ENCODE peak calls at places on chromosomes 12 and 14, in five cellular contexts. P is SW480; K is NCI-H1436 treated with DMSO at 0.1 percent for 48 hours; O is D341Med; A is activated naive CD8-positive, alpha-beta T cell treated with anti-CD3 and anti-CD28 coated beads, Interleukin-2, amount 50 U/mL, for 24 hours. X is an unnamed sample.

GRCh38 chr12:39033789-39034188 is 128.4 kb upstream of the CPNE8 start:
- DNase-seq in P (no peak), K (no peak), O (no peak), A (no peak), X (no peak)

GRCh38 chr12:108333898-108334699 is 5.0 kb downstream of the CMKLR1 start:
- DNase-seq in P (no peak), K (no peak), O (no peak), A (no peak), X (no peak)

GRCh38 chr12:55703976-55704761 is 3.5 kb downstream of the ITGA7 start:
- DNase-seq in P (no peak), K (no peak), O (no peak), A (no peak), X (no peak)

GRCh38 chr12:14384783-14385638 is 19.5 kb downstream of the ATF7IP start:
- DNase-seq in P (peak; percentile 70), K (peak; percentile 51), O (peak; percentile 72), A (peak; percentile 46), X (peak; percentile 41)

GRCh38 chr12:132717011-132717410 is 6.4 kb downstream of the PGAM5 start:
- DNase-seq in P (no peak), K (no peak), O (peak; percentile 25), A (no peak), X (no peak)

GRCh38 chr14:105944632-105945610 is 418.5 kb downstream of the TMEM121 start:
- DNase-seq in P (peak; percentile 79), K (no peak), O (peak; percentile 52), A (peak; percentile 88), X (no peak)

GRCh38 chr12:50790081-50790480 is 26.2 kb downstream of the ATF1 start:
- DNase-seq in P (no peak), K (no peak), O (no peak), A (no peak), X (no peak)

GRCh38 chr12:55619352-55620138 is 17.1 kb upstream of the OR10P1 start:
- DNase-seq in P (peak; percentile 89), K (peak; percentile 21), O (peak; percentile 65), A (peak; percentile 44), X (peak; percentile 72)

GRCh38 chr14:97705107-97705506 is 907.9 kb downstream of the VRK1 start:
- DNase-seq in P (no peak), K (no peak), O (no peak), A (no peak), X (no peak)

GRCh38 chr12:104282109-104282508 is 21.4 kb upstream of the EID3 start:
- DNase-seq in P (no peak), K (no peak), O (no peak), A (no peak), X (no peak)

GRCh38 chr14:62691613-62692489 is 353.4 kb downstream of the KCNH5 start:
- DNase-seq in P (peak; percentile 90), K (peak; percentile 81), O (no peak), A (no peak), X (peak; percentile 33)

GRCh38 chr14:60637490-60638452 is 11.5 kb downstream of the SIX1 start:
- DNase-seq in P (no peak), K (no peak), O (no peak), A (no peak), X (no peak)

GRCh38 chr14:104137297-104138097 is 890 bp upstream of the KIF26A start:
- DNase-seq in P (peak; percentile 82), K (no peak), O (peak; percentile 91), A (peak; percentile 82), X (peak; percentile 74)

GRCh38 chr14:32468955-32469354 is 139.9 kb downstream of the AKAP6 start:
- DNase-seq in P (peak; percentile 2), K (no peak), O (no peak), A (no peak), X (peak; percentile 41)

GRCh38 chr14:77116194-77116817 is 18.2 kb downstream of the CIPC start:
- DNase-seq in P (no peak), K (no peak), O (no peak), A (no peak), X (no peak)

GRCh38 chr14:103705158-103705523 is 10.1 kb downstream of the XRCC3 start:
- DNase-seq in P (no peak), K (no peak), O (no peak), A (no peak), X (no peak)

GRCh38 chr12:118633071-118633470 is 256.7 kb downstream of the SUDS3 start:
- DNase-seq in P (no peak), K (no peak), O (no peak), A (no peak), X (no peak)

GRCh38 chr12:16352481-16352880 is 5.0 kb downstream of the MGST1 start:
- DNase-seq in P (no peak), K (no peak), O (no peak), A (no peak), X (peak; percentile 19)

GRCh38 chr14:39668449-39668848 is 236.2 kb upstream of the FBXO33 start:
- DNase-seq in P (no peak), K (no peak), O (no peak), A (no peak), X (no peak)

GRCh38 chr12:113152196-113152834 is 2.8 kb downstream of the CFAP73 start:
- DNase-seq in P (no peak), K (no peak), O (no peak), A (no peak), X (no peak)

GRCh38 chr14:54652188-54652889 is 85.4 kb downstream of the SAMD4A start:
- DNase-seq in P (peak; percentile 88), K (no peak), O (no peak), A (no peak), X (peak; percentile 81)

GRCh38 chr14:61512508-61512907 is 182.8 kb upstream of the HIF1A start:
- DNase-seq in P (no peak), K (no peak), O (no peak), A (no peak), X (no peak)

GRCh38 chr12:68768431-68768934 is 22.5 kb downstream of the SLC35E3 start:
- DNase-seq in P (no peak), K (no peak), O (no peak), A (no peak), X (no peak)

X was measured in hepatic stellate cell.